ENCODE peak calls at places on chromosomes 3 and 15, in nine cellular contexts. E is left ventricle myocardium inferior, X is PC-9, Q is sigmoid colon, Y is psoas muscle, L is cardiac muscle cell, A is pancreas, B is lung, Z is A549. H is an unnamed sample.

GRCh38 chr15:25798207-25798931 is 64.8 kb downstream of the ATP10A start:
- DNase-seq in B (no peak), A (no peak), Z (no peak), X (no peak), Q (no peak), E (no peak), Y (no peak), L (peak; percentile 16), H (peak; percentile 88)

GRCh38 chr3:112136959-112137693 is 4.1 kb upstream of the GCSAM start:
- DNase-seq in E (no peak), L (peak; percentile 64), Y (no peak), A (no peak), X (peak; percentile 61), Q (no peak), Z (no peak), B (no peak), H (no peak)

GRCh38 chr3:88991496-88991895 is 115.9 kb upstream of the EPHA3 start:
- DNase-seq in E (no peak), Q (no peak), B (no peak), Y (no peak), Z (no peak), L (no peak), A (no peak), X (no peak), H (no peak)

GRCh38 chr3:40186508-40186907 is 123.0 kb upstream of the EIF1B start:
- DNase-seq in Q (no peak), L (no peak), Z (no peak), X (no peak), A (peak; percentile 39), Y (no peak), E (no peak), B (no peak), H (no peak)

GRCh38 chr3:155407331-155407730 is 113.8 kb upstream of the STRIT1 start:
- DNase-seq in L (no peak), Y (no peak), E (no peak), A (no peak), Q (no peak), B (no peak), Z (no peak), X (no peak), H (no peak)

GRCh38 chr15:68966996-68967395 is 36.7 kb downstream of the SPESP1 start:
- DNase-seq in Q (no peak), Z (no peak), Y (no peak), L (no peak), E (no peak), X (no peak), B (no peak), A (no peak), H (no peak)

GRCh38 chr3:38111201-38111600 is 25.7 kb downstream of the ACAA1 start:
- DNase-seq in B (no peak), L (no peak), E (no peak), A (no peak), Q (peak; percentile 48), X (no peak), Z (no peak), Y (no peak), H (no peak)

GRCh38 chr3:159763466-159764210 is 225.0 kb upstream of the IL12A start:
- DNase-seq in E (peak; percentile 82), A (peak; percentile 50), X (peak; percentile 75), Q (peak; percentile 90), Y (peak; percentile 67), B (peak; percentile 75), Z (peak; percentile 81), L (peak; percentile 85), H (no peak)

GRCh38 chr3:49845694-49846093 is 10.7 kb downstream of the TRAIP start:
- DNase-seq in A (no peak), L (no peak), Q (no peak), Y (no peak), E (no peak), X (no peak), B (no peak), Z (no peak), H (no peak)

GRCh38 chr3:59052803-59053411 is 3.1 kb upstream of the CFAP20DC start:
- DNase-seq in A (no peak), Q (no peak), B (no peak), L (peak; percentile 62), X (no peak), E (no peak), Y (no peak), Z (no peak), H (no peak)

GRCh38 chr15:101105059-101105851 is 146.6 kb downstream of the CHSY1 start:
- DNase-seq in L (no peak), X (no peak), Z (no peak), B (no peak), A (no peak), E (no peak), Q (no peak), Y (no peak), H (no peak)

GRCh38 chr3:107938128-107938527 is 152.7 kb downstream of the CD47 start:
- DNase-seq in X (peak; percentile 58), B (no peak), E (no peak), Y (no peak), Q (no peak), Z (no peak), L (peak; percentile 72), A (no peak), H (no peak)

GRCh38 chr3:13788522-13789424 is 91.1 kb downstream of the WNT7A start:
- DNase-seq in E (no peak), B (no peak), Y (no peak), L (peak; percentile 3), A (no peak), X (no peak), Q (no peak), Z (no peak), H (no peak)

GRCh38 chr3:175512700-175513099 is 653.6 kb downstream of the NAALADL2 start:
- DNase-seq in X (no peak), A (no peak), Z (no peak), B (no peak), E (no peak), Q (no peak), L (peak; percentile 0), Y (no peak), H (no peak)

GRCh38 chr3:50242778-50243551 is 7.0 kb downstream of the GNAI2 start:
- DNase-seq in Y (peak; percentile 62), E (peak; percentile 74), X (no peak), Z (no peak), L (peak; percentile 80), A (no peak), Q (peak; percentile 84), B (peak; percentile 80), H (peak; percentile 93)

GRCh38 chr3:145849115-145849514 is 311.9 kb downstream of the PLOD2 start:
- DNase-seq in B (no peak), Y (no peak), L (no peak), E (no peak), Q (no peak), A (no peak), X (no peak), Z (no peak), H (no peak)

GRCh38 chr3:128483657-128484403 is 9.2 kb downstream of the GATA2 start:
- DNase-seq in E (no peak), A (no peak), L (no peak), Z (no peak), B (no peak), Y (peak; percentile 8), Q (no peak), X (no peak), H (no peak)

GRCh38 chr15:81330351-81331085 is 6.6 kb upstream of the STARD5 start:
- DNase-seq in Y (no peak), L (peak; percentile 46), E (no peak), X (no peak), Z (no peak), B (no peak), A (no peak), Q (no peak), H (no peak)

DNA sequence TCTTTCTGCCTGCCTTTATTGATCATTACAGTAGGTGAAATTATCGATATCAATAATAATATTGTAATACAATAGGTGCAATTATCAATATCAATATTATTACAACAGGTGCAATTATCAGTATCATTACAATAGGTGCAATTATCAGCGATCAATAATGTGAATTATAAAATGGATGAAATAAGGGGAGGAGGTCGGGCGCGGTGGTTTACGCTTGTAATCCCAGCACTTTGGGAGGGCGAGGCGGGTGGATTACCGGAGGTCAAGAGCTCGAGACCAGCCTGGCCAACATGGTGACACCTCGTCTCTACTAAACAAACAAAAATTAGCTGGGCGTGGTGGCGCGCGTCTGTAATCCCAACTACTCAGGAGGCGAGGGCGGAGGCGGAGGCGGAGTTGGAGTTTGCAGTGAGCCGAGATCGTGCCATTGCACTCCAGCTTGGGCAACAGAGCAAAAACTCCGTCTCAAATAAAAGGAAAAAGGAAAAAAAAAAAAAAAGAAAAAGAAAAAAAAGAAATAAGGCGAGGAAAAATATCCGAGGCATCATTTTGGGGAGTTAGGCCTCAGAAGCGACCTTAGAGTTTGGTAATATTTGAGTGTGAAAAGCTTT is 611 bp upstream of the BNIP2 start:
- DNase-seq in X (peak; percentile 66), Y (peak; percentile 85), B (peak; percentile 90), Z (no peak), A (peak; percentile 79), Q (peak; percentile 95), L (peak; percentile 83), E (peak; percentile 86), H (peak; percentile 97)
- H3K4me3 ChIP-seq in X (peak overlapping the region; percentile 73), Y (peak overlapping the region; percentile 75), B (peak overlapping the region; percentile 18), Z (peak overlapping the region; percentile 80), A (peak overlapping the region; percentile 98), Q (peak overlapping the region; percentile 98), L (peak overlapping the region; percentile 60), E (peak overlapping the region; percentile 96), H (peak overlapping the region; percentile 84)

GRCh38 chr3:31724681-31725080 is 192.0 kb downstream of the STT3B start:
- DNase-seq in E (no peak), B (no peak), A (no peak), Z (peak; percentile 28), L (peak; percentile 22), X (no peak), Y (no peak), Q (no peak), H (no peak)
- TF ChIP-seq CTCF in E (peak; percentile 40), B (no peak), A (no peak), Z (no peak), L (peak; percentile 28), X (peak; percentile 35), Y (no peak), Q (no peak), H (no peak)

GRCh38 chr3:27686642-27687041 is 35.5 kb downstream of the EOMES start:
- DNase-seq in Z (no peak), E (no peak), B (no peak), Q (no peak), Y (no peak), X (no peak), L (peak; percentile 90), A (no peak), H (no peak)
- H3K4me1 ChIP-seq in Z (peaks cover under 1% of the 10 kb centered on the region), E (no peaks in the 10 kb centered on the region), B (no peaks in the 10 kb centered on the region), Q (no peaks in the 10 kb centered on the region), Y (no peaks in the 10 kb centered on the region), X (no peaks in the 10 kb centered on the region), L (no peaks in the 10 kb centered on the region), A (no peaks in the 10 kb centered on the region), H (peaks cover 1% of the 10 kb centered on the region)

DNA sequence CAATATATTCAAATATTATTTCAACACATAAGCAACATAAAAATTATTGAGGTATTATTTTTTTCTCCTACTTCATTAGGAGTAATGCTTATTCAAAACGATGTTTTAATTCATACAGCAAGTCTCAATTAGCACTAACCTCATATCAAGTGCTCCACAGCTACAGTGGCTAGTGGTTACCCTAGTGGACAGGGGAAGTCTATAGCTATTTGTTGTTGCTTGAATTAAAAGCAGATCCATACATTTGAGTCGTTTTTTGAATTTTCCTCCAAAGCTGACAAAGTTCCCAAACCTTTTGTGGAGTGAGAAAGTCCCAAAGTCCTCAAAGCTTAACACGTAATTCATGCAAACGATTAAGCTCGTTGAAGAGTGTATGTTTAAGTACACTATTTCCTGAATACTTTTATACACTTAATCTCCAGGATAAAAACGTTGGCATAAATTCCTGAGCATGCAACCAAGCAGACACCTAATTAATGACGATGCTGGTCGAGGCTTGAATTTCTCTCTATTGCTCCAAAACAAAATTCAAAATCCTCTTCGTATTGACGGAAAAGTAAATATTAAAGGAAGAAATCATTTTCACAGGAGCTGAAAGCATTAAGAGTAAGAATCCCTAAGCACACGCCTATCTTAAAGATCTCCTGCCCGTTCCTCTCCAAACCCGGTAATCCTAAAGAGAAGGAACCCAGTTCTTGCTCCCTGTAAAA is 984 bp downstream of the VPS13C start:
- DNase-seq in L (peak; percentile 27), X (no peak), Y (no peak), A (no peak), B (no peak), Z (peak; percentile 46), E (no peak), Q (no peak), H (no peak)
- H3K4me3 ChIP-seq in L (peak overlapping the region; percentile 57), X (peak overlapping the region; percentile 85), Y (peak overlapping the region; percentile 90), A (peak overlapping the region; percentile 97), B (peak overlapping the region; percentile 61), Z (peak overlapping the region; percentile 90), E (peak overlapping the region; percentile 92), Q (peak overlapping the region; percentile 88), H (peak overlapping the region; percentile 88)

H was measured in esophagus muscularis mucosa.